ENCODE peak calls at places on chromosomes 1 and 21, in five cellular contexts. D is lower lobe of right lung, Y is nephron progenitor cell, U is Peyer's patch, Z is fibroblast of lung. L is an unnamed sample.

GRCh38 chr1:91741301-91741700 is 144.7 kb downstream of the TGFBR3 start:
- DNase-seq in Z (peak), Y (no peak), U (no peak), D (no peak), L (no peak)

GRCh38 chr1:16677552-16678423 is 11.0 kb upstream of the RNU1-3 start:
- DNase-seq in Y (peak), D (peak), Z (peak), U (no peak), L (no peak)

GRCh38 chr1:116560704-116561490 is 9.9 kb downstream of the CD58 start:
- DNase-seq in Y (no peak), Z (no peak), U (no peak), D (no peak), L (no peak)

GRCh38 chr21:45012661-45013270 is 61.6 kb upstream of the ADARB1 start:
- DNase-seq in D (peak), Y (peak), U (no peak), Z (no peak), L (no peak)

GRCh38 chr1:53656062-53656915 is 82.7 kb downstream of the GLIS1 start:
- DNase-seq in U (no peak), Z (peak), D (no peak), Y (no peak), L (no peak)

GRCh38 chr21:45304161-45304830 is 16.6 kb upstream of the POFUT2 start:
- DNase-seq in D (peak), Z (no peak), U (no peak), Y (no peak), L (no peak)

GRCh38 chr1:202501281-202501680 is 152.8 kb downstream of the PPP1R12B start:
- DNase-seq in Z (peak), D (no peak), Y (no peak), U (no peak), L (no peak)

GRCh38 chr21:28142692-28143091 is 850.0 kb downstream of the LTN1 start:
- DNase-seq in Y (no peak), U (no peak), Z (peak), D (no peak), L (no peak)

GRCh38 chr1:30688920-30689794 is 34.2 kb downstream of the MATN1 start:
- DNase-seq in U (peak), Y (no peak), Z (no peak), D (no peak), L (no peak)

GRCh38 chr1:40532844-40533424 is 1.5 kb downstream of the ZNF684 start:
- DNase-seq in Z (peak), Y (peak), D (no peak), U (peak), L (no peak)

GRCh38 chr1:156797212-156797871 is 19.3 kb downstream of the SH2D2A start:
- DNase-seq in D (no peak), Y (peak), Z (peak), U (peak), L (peak)

GRCh38 chr21:33070921-33071877 is 1.3 kb downstream of the OLIG1 start:
- DNase-seq in D (no peak), Y (peak), U (no peak), Z (peak), L (no peak)

GRCh38 chr1:181906631-181907030 is 154.9 kb downstream of the ZNF648 start:
- DNase-seq in D (no peak), U (no peak), Z (no peak), Y (no peak), L (no peak)

GRCh38 chr1:48560577-48560976 is 88.6 kb upstream of the SPATA6 start:
- DNase-seq in Y (no peak), Z (no peak), D (no peak), U (no peak), L (no peak)

GRCh38 chr1:12616709-12617373 is 1.2 kb downstream of the DHRS3 start:
- DNase-seq in Z (no peak), D (peak), Y (peak), U (no peak), L (no peak)

GRCh38 chr1:200931776-200932175 is 37.1 kb downstream of the INAVA start:
- DNase-seq in Z (no peak), D (no peak), U (no peak), Y (no peak), L (no peak)

GRCh38 chr1:199422206-199422605 is 605.3 kb upstream of the NR5A2 start:
- DNase-seq in Z (peak), Y (no peak), U (no peak), D (no peak), L (no peak)
- TF ChIP-seq CTCF in Z (peak), Y (no peak), U (no peak), D (no peak), L (no peak)

GRCh38 chr1:59596432-59596831 is 218.3 kb upstream of the HOOK1 start:
- DNase-seq in U (no peak), Z (peak), Y (no peak), D (no peak), L (no peak)

GRCh38 chr1:59592924-59593323 is 221.8 kb upstream of the HOOK1 start:
- DNase-seq in D (no peak), Z (no peak), Y (no peak), U (no peak), L (no peak)

GRCh38 chr1:59596956-59597355 is 217.8 kb upstream of the HOOK1 start:
- DNase-seq in D (no peak), Y (no peak), U (no peak), Z (no peak), L (no peak)

GRCh38 chr1:59595774-59596173 is 219.0 kb upstream of the HOOK1 start:
- DNase-seq in Y (no peak), Z (peak), U (no peak), D (no peak), L (no peak)

DNA sequence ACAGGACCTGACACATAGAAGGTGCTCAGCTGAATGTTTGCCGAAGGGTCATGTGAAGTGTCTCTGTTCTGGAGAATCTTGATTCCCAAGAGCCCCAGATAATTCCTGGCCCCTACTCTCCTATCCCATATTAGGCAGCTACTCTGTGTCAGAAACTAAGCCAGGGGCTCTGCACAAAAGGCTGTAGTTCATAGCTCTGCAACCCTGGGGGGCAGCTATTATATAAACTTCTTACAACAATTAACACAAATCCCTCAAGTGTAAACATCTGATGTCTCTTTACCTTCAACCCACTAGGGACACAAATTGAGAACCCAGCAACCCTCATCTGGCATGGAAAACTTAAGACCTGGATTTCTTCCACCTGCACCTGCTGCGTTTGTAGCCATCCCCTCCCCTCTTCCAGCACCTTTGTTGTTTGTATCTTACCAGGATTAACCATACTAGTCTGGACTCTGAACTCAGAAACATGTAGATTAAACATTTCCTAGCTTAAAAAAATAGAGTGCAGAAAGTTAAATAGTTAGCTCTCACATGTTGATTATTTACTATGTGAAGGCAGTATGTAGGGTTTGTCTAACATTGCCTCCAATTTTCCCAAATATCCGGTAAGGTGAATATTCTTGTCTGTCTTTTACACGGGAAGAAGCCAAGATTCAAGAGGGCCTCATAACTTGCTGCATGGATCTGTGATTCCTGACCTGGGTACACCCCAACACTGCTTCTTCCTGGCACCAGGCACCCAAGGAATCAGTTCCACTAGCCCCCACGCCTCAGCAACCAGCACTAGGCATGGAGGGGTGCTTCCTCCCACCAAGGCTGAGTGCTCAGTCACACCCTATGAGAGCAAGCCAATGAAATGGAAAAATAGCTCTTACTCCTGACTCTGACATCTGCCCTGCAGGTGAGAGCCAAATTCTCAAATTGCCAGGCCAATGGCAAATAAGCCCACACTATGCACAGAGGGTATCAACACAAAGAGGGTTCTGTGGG is 220.7 kb upstream of the HOOK1 start:
- DNase-seq in D (no peak), Z (no peak), Y (no peak), U (no peak), L (no peak)
- TF ChIP-seq CTCF in D (no peak), Z (no peak), Y (no peak), U (no peak), L (no peak)

GRCh38 chr1:248618119-248618518 is 16.8 kb downstream of the OR2T11 start:
- DNase-seq in Z (no peak), U (no peak), Y (no peak), D (no peak), L (no peak)

GRCh38 chr1:248618878-248619277 is 16.0 kb downstream of the OR2T11 start:
- DNase-seq in Y (no peak), Z (no peak), D (peak), U (peak), L (no peak)

GRCh38 chr1:248625971-248626370 is 8.9 kb downstream of the OR2T11 start:
- DNase-seq in U (no peak), Z (no peak), D (no peak), Y (no peak), L (no peak)

GRCh38 chr1:248625166-248625565 is 9.7 kb downstream of the OR2T11 start:
- DNase-seq in D (no peak), Z (no peak), U (no peak), Y (no peak), L (no peak)

DNA sequence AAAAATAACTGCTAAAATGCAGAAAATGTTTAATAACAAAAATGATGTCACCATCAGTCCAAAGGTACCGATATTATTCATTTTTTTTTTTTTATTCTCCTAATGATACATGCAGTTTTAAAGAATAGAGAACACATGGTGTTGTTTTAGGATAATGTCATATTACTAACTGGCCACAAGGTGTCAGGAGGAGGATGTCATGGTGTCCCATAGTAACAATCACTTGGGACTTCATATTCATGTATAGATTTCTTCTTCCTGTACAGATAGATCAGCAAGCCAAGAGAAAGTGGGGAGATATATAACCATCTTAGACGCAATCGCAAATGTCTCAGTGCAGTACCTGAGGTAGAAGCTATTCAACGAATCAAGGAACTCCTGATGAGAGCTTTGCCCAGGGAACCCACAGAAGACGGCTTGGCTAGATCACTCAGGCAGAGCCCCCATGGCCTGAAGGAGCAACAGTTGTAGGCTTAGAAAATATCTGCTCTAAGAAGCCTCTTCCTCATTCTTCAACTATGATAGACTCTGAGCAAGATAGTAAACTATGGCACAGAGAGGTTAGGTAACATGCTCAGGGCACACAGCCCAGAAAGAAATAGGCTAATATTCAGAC is 12.3 kb downstream of the OR2T11 start:
- DNase-seq in D (no peak), U (no peak), Z (no peak), Y (no peak), L (no peak)
- TF ChIP-seq CTCF in D (peak), U (peak), Z (peak), Y (peak), L (peak)

GRCh38 chr1:242651817-242652216 is 127.3 kb upstream of the PLD5 start:
- DNase-seq in D (no peak), Y (peak), U (no peak), Z (no peak), L (no peak)
- TF ChIP-seq CTCF in D (no peak), Y (peak), U (no peak), Z (no peak), L (no peak)

DNA sequence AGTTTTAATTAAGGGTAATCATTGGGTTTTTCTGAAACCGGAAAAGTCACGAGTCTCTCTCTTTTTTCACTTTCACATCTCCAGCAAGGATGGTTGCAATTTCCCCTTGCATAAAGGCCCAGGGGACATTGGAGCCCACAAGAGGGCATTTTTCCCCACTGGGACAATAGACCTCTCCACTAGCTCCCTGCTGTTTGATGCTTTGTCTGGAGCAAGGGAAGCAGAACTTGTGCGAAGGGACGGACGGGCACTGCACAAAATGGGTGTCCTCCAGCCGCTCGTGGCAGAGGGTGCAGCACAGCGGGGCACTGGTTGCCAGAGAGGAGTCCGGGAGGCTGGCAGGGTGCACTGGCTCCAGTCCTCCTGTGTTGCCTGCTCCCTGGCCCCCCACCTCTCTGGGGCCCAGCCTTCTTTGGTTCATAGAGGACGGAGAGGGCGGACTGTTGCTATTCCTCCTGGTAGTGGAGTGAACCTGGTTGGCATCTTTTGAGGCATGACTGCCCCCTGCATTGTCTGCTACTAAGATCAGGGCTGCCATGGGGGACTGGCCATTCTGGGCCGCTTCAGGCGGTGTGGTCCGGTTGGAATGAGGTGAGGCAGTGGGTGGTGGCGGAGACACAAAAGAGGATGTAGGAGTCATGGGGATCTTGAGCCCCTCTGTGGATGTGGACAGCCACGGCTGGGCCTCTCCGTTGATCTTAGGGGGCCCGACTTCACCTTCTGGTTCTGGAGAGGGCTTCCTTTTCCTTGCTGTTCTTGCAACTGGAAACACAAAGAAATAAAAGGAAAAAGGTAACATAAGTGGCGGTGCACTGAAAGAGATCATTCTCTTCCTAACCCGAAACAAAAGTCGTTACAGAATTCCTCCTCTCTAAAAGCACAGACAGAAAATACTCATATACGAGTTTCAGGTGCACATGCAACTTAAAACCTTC is 2.6 kb downstream of the IRF2BP2 start:
- DNase-seq in Z (peak), D (peak), U (peak), Y (peak), L (no peak)
- TF ChIP-seq CTCF in Z (no peak), D (peak), U (no peak), Y (no peak), L (no peak)

DNA sequence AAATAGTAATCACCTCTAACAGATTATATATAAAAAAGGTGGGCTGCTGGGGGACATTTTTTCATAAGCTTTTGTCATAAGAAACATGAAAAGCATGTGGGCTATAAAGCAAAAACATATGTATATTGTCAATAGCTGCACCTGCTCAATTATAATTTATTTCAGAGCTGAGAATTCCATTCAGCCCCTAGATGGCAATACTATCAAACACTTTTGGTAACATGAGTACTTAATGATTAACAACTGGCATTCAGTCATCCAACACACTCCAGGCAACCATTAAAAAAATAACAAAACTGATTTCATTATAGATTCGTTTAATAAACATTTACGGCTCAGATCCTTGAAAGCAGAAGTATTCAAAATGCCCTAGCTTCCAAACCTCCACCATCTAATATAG is 115.1 kb downstream of the KCTD3 start:
- DNase-seq in Z (no peak), Y (no peak), U (no peak), D (no peak), L (no peak)
- TF ChIP-seq CTCF in Z (no peak), Y (no peak), U (peak), D (no peak), L (no peak)

GRCh38 chr21:14613496-14613895 is 67.4 kb upstream of the SAMSN1 start:
- DNase-seq in U (no peak), Y (no peak), Z (no peak), D (no peak), L (no peak)
- TF ChIP-seq CTCF in U (no peak), Y (no peak), Z (no peak), D (no peak), L (no peak)

GRCh38 chr1:109263597-109264378 is 14.4 kb downstream of the CELSR2 start:
- DNase-seq in D (peak), U (peak), Z (peak), Y (peak), L (peak)
- TF ChIP-seq CTCF in D (peak), U (peak), Z (peak), Y (peak), L (peak)

GRCh38 chr21:25735221-25735894 is 586 bp downstream of the GABPA start:
- DNase-seq in Y (peak), D (peak), U (peak), Z (peak), L (peak)
- TF ChIP-seq CTCF in Y (no peak), D (no peak), U (no peak), Z (peak), L (no peak)